ENCODE peak calls at places on chromosomes 16 and 17, in nine cellular contexts. Y is CD8-positive, alpha-beta memory T cell; V is psoas muscle; C is spleen; H is colonic mucosa; N is mesendoderm; X is prostate gland; R is GM23338; T is cardiac muscle cell. L is an unnamed sample.

GRCh38 chr16:68093816-68094613 is 8.8 kb downstream of the NFATC3 start:
- DNase-seq in H (no peak), R (peak; percentile 68), T (peak; percentile 31), N (peak; percentile 62), Y (no peak), V (no peak), C (no peak), X (no peak), L (no peak)

GRCh38 chr16:15715221-15715620 is 65.2 kb downstream of the NDE1 start:
- DNase-seq in V (no peak), C (no peak), X (no peak), R (no peak), Y (no peak), T (no peak), N (no peak), H (no peak), L (no peak)

GRCh38 chr16:15882563-15882962 is 5.8 kb downstream of the CEP20 start:
- DNase-seq in R (no peak), V (no peak), T (no peak), X (no peak), Y (no peak), C (no peak), H (no peak), N (no peak), L (no peak)

GRCh38 chr17:17015221-17015620 is 27.0 kb upstream of the MPRIP start:
- DNase-seq in Y (peak; percentile 4), X (no peak), N (no peak), V (no peak), H (no peak), T (no peak), R (no peak), C (no peak), L (no peak)

GRCh38 chr17:35630530-35631148 is 43.5 kb downstream of the AP2B1 start:
- DNase-seq in R (no peak), C (no peak), N (peak; percentile 22), Y (no peak), V (no peak), T (no peak), H (no peak), X (no peak), L (no peak)

GRCh38 chr17:74426551-74427047 is 5.3 kb upstream of the GPRC5C start:
- DNase-seq in Y (no peak), V (no peak), X (no peak), T (no peak), N (peak; percentile 33), C (no peak), R (peak; percentile 36), H (no peak), L (no peak)

GRCh38 chr16:54291107-54291980 is 4.8 kb upstream of the IRX3 start:
- DNase-seq in X (no peak), R (peak; percentile 49), Y (no peak), N (peak; percentile 28), V (no peak), H (no peak), C (peak; percentile 67), T (peak; percentile 53), L (no peak)

GRCh38 chr17:7856081-7856791 is 1.1 kb downstream of the NAA38 start:
- DNase-seq in C (peak; percentile 91), X (peak; percentile 53), V (peak; percentile 66), Y (peak; percentile 54), N (no peak), H (peak; percentile 82), R (no peak), T (no peak), L (no peak)

GRCh38 chr16:88869673-88869980 is 3.2 kb upstream of the PABPN1L start:
- DNase-seq in N (no peak), X (no peak), C (no peak), V (peak; percentile 60), T (no peak), R (no peak), Y (no peak), H (no peak), L (no peak)

GRCh38 chr16:84082110-84082509 is 34.6 kb downstream of the MBTPS1 start:
- DNase-seq in Y (no peak), H (no peak), T (no peak), V (no peak), N (peak; percentile 48), X (no peak), R (peak; percentile 47), C (no peak), L (no peak)

GRCh38 chr16:84080813-84081212 is 35.9 kb downstream of the MBTPS1 start:
- DNase-seq in V (no peak), X (no peak), N (no peak), R (no peak), Y (no peak), H (no peak), T (no peak), C (no peak), L (no peak)

GRCh38 chr16:84080378-84080777 is 36.4 kb downstream of the MBTPS1 start:
- DNase-seq in R (no peak), N (no peak), C (no peak), H (no peak), X (no peak), Y (no peak), T (no peak), V (peak; percentile 48), L (no peak)

GRCh38 chr16:84082835-84083569 is 33.7 kb downstream of the MBTPS1 start:
- DNase-seq in N (no peak), Y (no peak), T (no peak), R (no peak), X (no peak), C (no peak), H (no peak), V (no peak), L (no peak)

DNA sequence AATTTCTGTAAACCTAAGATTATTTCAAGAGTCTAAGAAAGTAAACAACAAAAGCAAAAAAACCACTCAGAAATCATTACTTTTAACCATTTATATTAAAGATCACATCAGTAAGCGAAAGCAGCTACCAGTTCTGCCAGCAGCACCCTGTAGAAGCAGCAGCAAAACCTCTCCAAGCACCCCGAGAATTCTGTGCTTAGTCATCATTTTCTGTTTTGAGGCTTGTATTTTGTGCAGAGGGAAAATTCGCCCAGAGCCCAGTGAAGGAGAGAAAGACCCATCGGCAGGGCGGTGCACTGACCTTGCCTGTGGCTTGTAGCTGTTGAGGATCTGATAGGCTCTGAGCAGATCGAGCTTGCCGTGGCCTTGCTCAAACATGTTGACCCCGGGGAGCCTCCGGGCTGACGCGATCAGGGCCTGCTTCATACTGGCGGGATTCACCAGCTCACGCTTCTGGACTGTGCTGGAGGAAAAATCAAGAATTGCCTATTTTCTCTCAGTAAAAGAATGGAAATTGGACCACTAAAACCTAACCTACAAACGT is 35.2 kb downstream of the MBTPS1 start:
- DNase-seq in C (no peak), V (no peak), Y (no peak), T (no peak), N (no peak), X (no peak), H (no peak), R (no peak), L (no peak)
- H3K36me3 ChIP-seq in C (peaks cover 66% of the 10 kb centered on the region), V (peaks cover 16% of the 10 kb centered on the region), Y (peaks cover 48% of the 10 kb centered on the region), T (peaks cover 46% of the 10 kb centered on the region), N (peaks cover 5% of the 10 kb centered on the region), X (peaks cover 13% of the 10 kb centered on the region), H (no peaks in the 10 kb centered on the region), R (peaks cover 18% of the 10 kb centered on the region), L (peaks cover 47% of the 10 kb centered on the region)

GRCh38 chr17:77465358-77466041 is 324.7 kb downstream of the SEC14L1 start:
- DNase-seq in H (peak; percentile 67), Y (peak; percentile 88), T (no peak), R (peak; percentile 66), V (peak; percentile 53), X (no peak), C (peak; percentile 94), N (peak; percentile 82), L (peak; percentile 62)

GRCh38 chr17:77464988-77465357 is 324.2 kb downstream of the SEC14L1 start:
- DNase-seq in H (no peak), X (no peak), T (no peak), V (no peak), N (no peak), C (no peak), Y (no peak), R (no peak), L (no peak)

GRCh38 chr17:77467513-77467912 is 326.7 kb downstream of the SEC14L1 start:
- DNase-seq in R (no peak), X (no peak), C (no peak), Y (no peak), V (no peak), H (no peak), N (no peak), T (no peak), L (no peak)

GRCh38 chr17:77466596-77467223 is 325.9 kb downstream of the SEC14L1 start:
- DNase-seq in C (no peak), N (peak; percentile 25), Y (no peak), V (no peak), T (no peak), R (no peak), H (no peak), X (no peak), L (no peak)

DNA sequence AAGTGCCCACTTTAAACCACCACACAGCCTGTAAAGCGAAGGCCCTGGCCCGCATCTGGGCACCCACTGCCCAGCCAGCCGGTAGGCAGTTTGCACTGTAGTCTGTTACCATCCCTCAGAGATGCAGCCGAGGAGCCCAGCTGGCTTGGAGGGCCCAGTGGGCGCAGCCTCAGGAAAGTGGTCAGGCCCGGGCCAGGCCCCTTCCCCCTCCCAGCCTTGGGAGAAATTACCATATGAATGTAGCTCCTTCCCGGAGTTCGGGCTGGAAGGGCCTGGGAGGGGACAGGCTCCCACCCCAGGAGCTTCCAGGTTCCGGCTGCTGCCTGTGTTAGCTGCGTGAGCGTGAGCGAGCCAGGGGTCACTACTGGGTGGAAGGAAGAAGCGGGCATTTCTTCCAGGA is 325.4 kb downstream of the SEC14L1 start:
- DNase-seq in V (no peak), N (peak; percentile 96), R (peak; percentile 97), T (peak; percentile 61), H (no peak), X (no peak), C (peak; percentile 87), Y (no peak), L (no peak)
- H3K27ac ChIP-seq in V (peak overlapping the region; percentile 55), N (peak overlapping the region; percentile 79), R (peak overlapping the region; percentile 94), T (peak overlapping the region; percentile 96), H (peak overlapping the region; percentile 60), X (peak overlapping the region; percentile 12), C (peak overlapping the region; percentile 95), Y (no peak overlapping the region), L (peak overlapping the region; percentile 84)

GRCh38 chr17:44232061-44232460 is 12.6 kb upstream of the UBTF start:
- DNase-seq in R (no peak), T (no peak), C (no peak), Y (no peak), H (no peak), V (no peak), X (no peak), N (no peak), L (no peak)
- H3K36me3 ChIP-seq in R (no peaks in the 10 kb centered on the region), T (no peaks in the 10 kb centered on the region), C (no peaks in the 10 kb centered on the region), Y (no peaks in the 10 kb centered on the region), H (no peaks in the 10 kb centered on the region), V (no peaks in the 10 kb centered on the region), X (no peaks in the 10 kb centered on the region), N (no peaks in the 10 kb centered on the region), L (no peaks in the 10 kb centered on the region)

DNA sequence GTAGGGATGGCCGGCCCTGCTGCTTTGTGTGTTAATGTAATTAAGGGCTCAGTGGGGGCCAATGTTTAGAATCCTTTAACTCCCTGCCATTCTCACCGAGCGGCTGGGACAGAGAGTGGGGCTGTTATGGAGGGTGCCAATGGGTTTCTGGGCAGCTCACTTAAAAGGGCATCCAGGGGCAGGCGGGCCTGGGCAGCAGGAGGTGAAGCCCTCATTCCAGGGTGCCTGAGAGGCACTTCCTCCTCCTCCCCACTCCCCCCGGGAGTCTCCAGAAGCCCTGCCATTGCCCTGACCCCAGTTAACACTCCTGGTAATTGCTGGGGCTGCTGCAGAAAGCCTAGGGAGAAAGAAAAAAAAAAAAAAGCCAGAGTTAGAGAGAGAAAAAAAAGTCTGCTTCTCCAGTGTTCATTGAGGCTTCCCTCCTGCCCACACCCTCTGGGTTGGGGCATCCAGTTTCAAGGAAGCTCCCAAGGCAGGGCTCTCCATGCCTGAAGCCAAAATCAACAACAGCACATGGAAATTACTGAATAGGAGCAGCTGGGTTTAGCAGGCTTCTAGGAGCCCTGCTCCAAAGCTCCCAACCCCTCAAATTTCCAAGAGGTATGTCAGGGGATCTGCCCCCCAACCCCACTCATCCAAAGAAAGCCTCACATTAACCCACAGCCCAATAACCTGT is 28.0 kb downstream of the CUEDC1 start:
- DNase-seq in R (peak; percentile 60), X (peak; percentile 86), C (no peak), N (peak; percentile 84), H (peak; percentile 73), V (no peak), T (no peak), Y (no peak), L (peak; percentile 53)
- H3K27ac ChIP-seq in R (peak overlapping the region; percentile 5), X (peak overlapping the region; percentile 76), C (no peak overlapping the region), N (peak overlapping the region; percentile 60), H (peak overlapping the region; percentile 35), V (peak overlapping the region; percentile 73), T (no peak overlapping the region), Y (no peak overlapping the region), L (peak overlapping the region; percentile 68)